ENCODE peak calls at places on chromosomes 4 and X, in ten cellular contexts. C, A, E, T, R, I, K, V, Y and Q are unnamed samples.

GRCh38 chrX:41507899-41508298 is 60.8 kb downstream of the NYX start:
- DNase-seq in C (no peak), A (no peak), E (no peak), T (no peak), R (no peak), I (no peak), K (no peak), V (no peak), Y (no peak), Q (no peak)

GRCh38 chr4:110484767-110485166 is 8.8 kb downstream of the ENPEP start:
- DNase-seq in C (no peak), A (no peak), E (peak; percentile 30), T (peak; percentile 93), R (no peak), I (peak; percentile 88), K (no peak), V (no peak), Y (no peak), Q (no peak)

GRCh38 chr4:11912886-11913285 is 484.2 kb upstream of the HS3ST1 start:
- DNase-seq in C (no peak), A (no peak), E (peak; percentile 30), T (no peak), R (no peak), I (peak; percentile 88), K (no peak), V (no peak), Y (no peak), Q (no peak)

GRCh38 chr4:145936142-145937020 is 2.2 kb downstream of the ZNF827 start:
- DNase-seq in C (peak; percentile 37), A (peak; percentile 81), E (peak; percentile 81), T (no peak), R (peak; percentile 59), I (peak; percentile 66), K (peak; percentile 74), V (peak; percentile 52), Y (peak; percentile 45), Q (peak; percentile 73)

GRCh38 chr4:7831330-7831729 is 108.3 kb downstream of the AFAP1 start:
- DNase-seq in C (no peak), A (peak; percentile 29), E (peak; percentile 67), T (peak; percentile 81), R (no peak), I (peak; percentile 93), K (no peak), V (no peak), Y (no peak), Q (no peak)

GRCh38 chr4:138405934-138406567 is 163.9 kb upstream of the SLC7A11 start:
- DNase-seq in C (no peak), A (peak; percentile 15), E (no peak), T (peak; percentile 43), R (no peak), I (peak; percentile 83), K (no peak), V (no peak), Y (no peak), Q (no peak)

GRCh38 chr4:62517721-62518120 is 1317.6 kb downstream of the ADGRL3 start:
- DNase-seq in C (no peak), A (no peak), E (no peak), T (no peak), R (no peak), I (peak; percentile 2), K (no peak), V (no peak), Y (no peak), Q (no peak)

GRCh38 chrX:152638443-152638904 is 779 bp downstream of the GABRQ start:
- DNase-seq in C (no peak), A (no peak), E (no peak), T (no peak), R (no peak), I (no peak), K (no peak), V (no peak), Y (no peak), Q (no peak)

GRCh38 chr4:7327341-7327885 is 107.3 kb downstream of the PSAPL1 start:
- DNase-seq in C (no peak), A (no peak), E (no peak), T (no peak), R (no peak), I (no peak), K (no peak), V (no peak), Y (no peak), Q (no peak)

GRCh38 chrX:105051364-105051763 is 169.1 kb downstream of the TEX13A start:
- DNase-seq in C (no peak), A (no peak), E (no peak), T (no peak), R (no peak), I (no peak), K (no peak), V (no peak), Y (no peak), Q (no peak)